ENCODE peak calls at places on chromosomes 7 and 10, in four cellular contexts. R is K562, K is HepG2, E is GM12878. N is an unnamed sample.

GRCh38 chr10:5490698-5491464 is 8.5 kb downstream of the CALML5 start:
- DNase-seq in R (no peak), K (no peak), E (no peak), N (no peak)

GRCh38 chr7:98078197-98078870 is 28.3 kb upstream of the LMTK2 start:
- DNase-seq in R (no peak), K (no peak), E (no peak), N (no peak)

GRCh38 chr10:5461914-5462840 is 37.2 kb downstream of the CALML5 start:
- DNase-seq in R (no peak), K (no peak), E (no peak), N (no peak)

GRCh38 chr10:30185916-30186315 is 126.5 kb upstream of the JCAD start:
- DNase-seq in R (no peak), K (no peak), E (no peak), N (no peak)

GRCh38 chr10:129079705-129080104 is 387.3 kb upstream of the MGMT start:
- DNase-seq in R (no peak), K (no peak), E (no peak), N (no peak)

GRCh38 chr10:101453791-101454718 is 100.1 kb downstream of the BTRC start:
- DNase-seq in R (no peak), K (no peak), E (no peak), N (no peak)

GRCh38 chr10:132844069-132844809 is 58.3 kb upstream of the NKX6-2 start:
- DNase-seq in R (no peak), K (no peak), E (no peak), N (no peak)

GRCh38 chr10:121205625-121206024 is 354.5 kb downstream of the WDR11 start:
- DNase-seq in R (no peak), K (no peak), E (no peak), N (no peak)

GRCh38 chr7:30770936-30771858 is at the start of gene MINDY4:
- DNase-seq in R (peak; percentile 96), K (no peak), E (no peak), N (peak; percentile 89)

GRCh38 chr7:137985253-137985896 is 16.5 kb downstream of the CREB3L2 start:
- DNase-seq in R (no peak), K (peak; percentile 32), E (peak; percentile 69), N (no peak)

GRCh38 chr10:22379059-22379458 is 33.8 kb downstream of the SPAG6 start:
- DNase-seq in R (no peak), K (no peak), E (peak; percentile 39), N (no peak)

GRCh38 chr10:46299531-46300366 is 13.0 kb downstream of the ANTXRL start:
- DNase-seq in R (no peak), K (no peak), E (no peak), N (no peak)

GRCh38 chr10:34615770-34616169 is 199.3 kb downstream of the PARD3 start:
- DNase-seq in R (no peak), K (no peak), E (no peak), N (no peak)

GRCh38 chr7:30874656-30875317 is 36.9 kb upstream of the AQP1 start:
- DNase-seq in R (no peak), K (no peak), E (no peak), N (no peak)

GRCh38 chr10:5413012-5413938 is 918 bp downstream of the NET1 start:
- DNase-seq in R (no peak), K (peak; percentile 12), E (no peak), N (peak; percentile 31)

GRCh38 chr10:44439845-44440244 is 54.9 kb upstream of the CXCL12 start:
- DNase-seq in R (no peak), K (no peak), E (no peak), N (no peak)

GRCh38 chr10:118522791-118523498 is 72.5 kb downstream of the PRLHR start:
- DNase-seq in R (no peak), K (no peak), E (no peak), N (no peak)

GRCh38 chr7:122764902-122765301 is 62.2 kb upstream of the RNF148 start:
- DNase-seq in R (no peak), K (no peak), E (no peak), N (no peak)

GRCh38 chr7:31432831-31433340 is 81.0 kb upstream of the ITPRID1 start:
- DNase-seq in R (no peak), K (no peak), E (no peak), N (no peak)

GRCh38 chr7:74282748-74283459 is 6.3 kb upstream of the CLIP2 start:
- DNase-seq in R (no peak), K (peak; percentile 41), E (no peak), N (no peak)

GRCh38 chr10:132737390-132738048 is 48.4 kb downstream of the NKX6-2 start:
- DNase-seq in R (no peak), K (no peak), E (no peak), N (no peak)

GRCh38 chr7:96418600-96418999 is 96.7 kb upstream of the SLC25A13 start:
- DNase-seq in R (no peak), K (no peak), E (no peak), N (no peak)

GRCh38 chr7:96118449-96119001 is 203.4 kb downstream of the SLC25A13 start:
- DNase-seq in R (no peak), K (no peak), E (no peak), N (no peak)

GRCh38 chr10:35448687-35449662 is 112.7 kb downstream of the CCNY start:
- DNase-seq in R (no peak), K (peak; percentile 81), E (no peak), N (no peak)

GRCh38 chr10:129541208-129541607 is 74.2 kb downstream of the MGMT start:
- DNase-seq in R (no peak), K (no peak), E (no peak), N (no peak)

GRCh38 chr7:30765359-30765758 is 5.9 kb upstream of the MINDY4 start:
- DNase-seq in R (no peak), K (no peak), E (no peak), N (no peak)

GRCh38 chr7:74334026-74334425 is 44.8 kb downstream of the CLIP2 start:
- DNase-seq in R (no peak), K (no peak), E (no peak), N (no peak)

GRCh38 chr10:47277352-47278151 is 22.4 kb upstream of the GDF10 start:
- DNase-seq in R (no peak), K (no peak), E (no peak), N (no peak)

GRCh38 chr10:97676770-97677581 is 10.1 kb downstream of the AVPI1 start:
- DNase-seq in R (peak; percentile 62), K (peak; percentile 49), E (no peak), N (peak; percentile 82)

GRCh38 chr10:69576334-69577011 is 3.3 kb upstream of the NEUROG3 start:
- DNase-seq in R (no peak), K (no peak), E (no peak), N (no peak)

GRCh38 chr7:16668049-16668858 is 22.3 kb downstream of the BZW2 start:
- DNase-seq in R (no peak), K (peak; percentile 10), E (no peak), N (peak; percentile 44)
- TF ChIP-seq SP1 in R (peak; percentile 42), K (no peak), E (no peak), N (no peak)

DNA sequence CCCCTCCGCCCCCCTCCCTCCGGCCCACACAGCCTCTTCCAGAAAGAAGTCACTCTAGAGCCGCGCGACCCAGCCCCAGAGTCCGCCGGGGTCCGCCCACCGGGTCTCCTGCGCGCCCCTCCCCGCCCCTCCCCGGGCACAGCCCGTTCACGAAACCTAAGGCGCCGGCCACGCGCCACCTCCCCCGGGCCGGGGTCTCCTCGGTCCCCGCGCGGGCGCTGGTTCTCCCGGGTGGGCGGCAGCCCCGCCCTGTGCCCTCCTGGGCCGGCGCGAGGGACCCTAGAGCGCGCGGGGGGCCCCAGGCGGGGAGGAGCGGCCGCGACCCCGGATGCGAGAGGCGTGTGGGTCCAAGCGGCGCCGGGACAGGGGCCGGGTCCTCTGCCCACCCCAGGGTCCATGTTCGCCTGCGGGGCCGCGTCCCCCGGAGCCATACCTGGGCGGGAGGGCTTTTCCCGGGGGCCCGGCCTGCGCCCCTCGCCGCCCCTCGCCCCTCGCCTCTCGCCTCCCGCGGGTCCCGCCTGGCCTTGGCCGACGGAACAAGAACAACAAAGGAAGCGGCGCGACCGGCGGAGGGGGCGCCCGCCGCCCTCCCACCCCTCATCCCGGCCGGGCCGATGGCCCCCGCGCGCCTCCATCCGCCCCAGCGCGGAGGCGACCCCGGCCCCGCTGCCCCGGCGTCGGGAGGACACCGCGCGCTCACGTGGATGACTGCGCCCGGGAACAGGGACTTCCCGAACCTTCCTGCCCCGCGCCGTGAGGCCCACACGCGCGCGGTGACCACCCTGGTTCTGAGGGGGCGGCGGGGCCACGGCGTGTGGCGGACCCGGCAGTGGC is 348.0 kb downstream of the DNAJB6 start:
- DNase-seq in R (no peak), K (no peak), E (no peak), N (no peak)
- TF ChIP-seq TARDBP in R (no peak), K (no peak), E (no peak), N (no peak)

GRCh38 chr7:132773527-132773956 is 197.3 kb upstream of the PLXNA4 start:
- DNase-seq in R (no peak), K (no peak), E (no peak), N (no peak)

GRCh38 chr7:132768099-132768498 is 191.8 kb upstream of the PLXNA4 start:
- DNase-seq in R (no peak), K (no peak), E (no peak), N (no peak)

GRCh38 chr7:132769280-132769679 is 193.0 kb upstream of the PLXNA4 start:
- DNase-seq in R (no peak), K (no peak), E (no peak), N (no peak)

GRCh38 chr7:132770055-132770454 is 193.8 kb upstream of the PLXNA4 start:
- DNase-seq in R (peak; percentile 41), K (no peak), E (no peak), N (no peak)

DNA sequence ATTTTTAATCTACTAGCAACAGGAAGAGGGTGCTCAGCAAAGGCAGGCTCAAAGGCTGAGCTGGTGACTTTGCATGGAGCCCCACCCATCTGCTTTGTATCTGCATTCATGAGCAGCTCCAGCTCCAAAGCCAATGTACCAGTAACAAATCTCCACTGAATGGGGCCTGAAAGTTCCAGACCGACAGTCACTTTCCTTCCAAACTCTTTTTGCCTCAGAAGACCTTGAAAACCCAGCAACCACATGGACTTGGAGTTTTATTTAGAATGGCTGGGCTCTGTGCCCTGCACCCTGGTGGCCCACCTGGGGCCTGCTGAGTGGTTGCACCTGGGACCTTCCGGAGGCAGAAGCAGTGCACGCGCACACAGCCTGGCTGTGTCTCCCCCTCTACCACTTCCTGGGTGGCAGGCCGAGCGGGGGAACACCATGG is 195.0 kb upstream of the PLXNA4 start:
- DNase-seq in R (no peak), K (no peak), E (no peak), N (no peak)
- TF ChIP-seq SP1 in R (no peak), K (no peak), E (no peak), N (no peak)

DNA sequence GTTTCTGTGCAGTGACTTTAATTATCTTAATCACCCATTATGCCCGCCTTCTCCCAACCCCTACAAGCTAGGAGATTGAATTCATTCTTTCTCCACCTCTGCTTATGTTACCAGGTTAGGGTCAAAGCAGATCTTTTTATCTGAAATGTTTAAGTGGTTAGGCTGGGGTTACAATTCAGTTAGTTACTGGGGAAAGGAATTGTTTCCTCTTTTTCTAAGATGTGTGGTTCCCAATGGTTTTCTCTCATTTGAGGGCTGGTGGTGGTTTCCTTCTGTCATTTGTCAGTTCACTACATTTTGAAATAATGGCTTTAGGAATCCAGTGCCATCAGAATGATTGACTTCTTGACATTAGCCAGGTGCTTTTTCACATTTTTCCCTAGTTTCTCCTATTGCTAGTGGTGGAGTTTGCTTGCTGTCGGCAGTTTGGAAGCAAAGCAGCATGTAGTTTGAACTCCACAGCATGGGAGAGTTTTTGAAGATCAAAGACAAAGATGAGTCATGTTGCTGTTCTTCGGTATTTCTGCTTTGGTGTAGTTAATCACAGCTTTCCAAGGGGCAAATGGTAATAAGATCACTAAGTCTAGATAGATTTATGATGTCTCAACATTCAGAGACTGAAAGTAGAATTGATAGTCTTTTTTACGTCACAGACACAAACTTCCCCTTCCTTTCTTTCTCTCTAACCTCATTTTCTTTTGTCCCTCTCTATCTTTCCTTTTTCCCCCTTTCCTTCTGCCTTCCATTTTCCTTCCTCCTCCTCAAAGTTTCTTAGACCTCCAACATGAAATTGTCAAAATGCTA is 168.2 kb downstream of the SND1 start:
- DNase-seq in R (peak; percentile 40), K (peak; percentile 84), E (peak; percentile 16), N (peak; percentile 12)
- TF ChIP-seq TARDBP in R (no peak), K (no peak), E (no peak), N (no peak)